ENCODE peak calls at places on chromosomes 11 and 22, in nine cellular contexts. One of them, this sample, is unnamed.
A peak's percentile ranks its signal among the peaks of the same experiment; 100 is the strongest.

GRCh38 chr11:112751312-112751711 is 209.9 kb upstream of the NCAM1 start:
- DNase-seq in GM12891: no peak
- DNase-seq in germinal center: no peak
- DNase-seq in iris pigment epithelial cell: no peak
- DNase-seq in cardiac fibroblast: no peak
- DNase-seq in sciatic nerve: no peak
- DNase-seq in RWPE1: no peak
- DNase-seq in effector memory CD4-positive, alpha-beta T cell: no peak
- DNase-seq in NCI-H510A treated with DMSO at 0.1 percent for 48 hours: no peak
- DNase-seq in this sample: no peak

GRCh38 chr11:123405123-123405592 is 24.9 kb upstream of the GRAMD1B start:
- DNase-seq in GM12891: no peak
- DNase-seq in germinal center: no peak
- DNase-seq in iris pigment epithelial cell: no peak
- DNase-seq in cardiac fibroblast: no peak
- DNase-seq in sciatic nerve: no peak
- DNase-seq in RWPE1: no peak
- DNase-seq in effector memory CD4-positive, alpha-beta T cell: no peak
- DNase-seq in NCI-H510A treated with DMSO at 0.1 percent for 48 hours: no peak
- DNase-seq in this sample: no peak

GRCh38 chr11:72534859-72535547 is 100.7 kb upstream of the CLPB start:
- DNase-seq in GM12891: no peak
- DNase-seq in germinal center: no peak
- DNase-seq in iris pigment epithelial cell: no peak
- DNase-seq in cardiac fibroblast: no peak
- DNase-seq in sciatic nerve: no peak
- DNase-seq in RWPE1: no peak
- DNase-seq in effector memory CD4-positive, alpha-beta T cell: no peak
- DNase-seq in NCI-H510A treated with DMSO at 0.1 percent for 48 hours: peak; percentile 6
- DNase-seq in this sample: no peak

GRCh38 chr22:47294571-47294970 is 532.1 kb downstream of the TBC1D22A start:
- DNase-seq in GM12891: no peak
- DNase-seq in germinal center: no peak
- DNase-seq in iris pigment epithelial cell: no peak
- DNase-seq in cardiac fibroblast: no peak
- DNase-seq in sciatic nerve: no peak
- DNase-seq in RWPE1: no peak
- DNase-seq in effector memory CD4-positive, alpha-beta T cell: no peak
- DNase-seq in NCI-H510A treated with DMSO at 0.1 percent for 48 hours: no peak
- DNase-seq in this sample: no peak

GRCh38 chr11:65150513-65151271 is 16.4 kb upstream of the SYVN1 start:
- DNase-seq in GM12891: no peak
- DNase-seq in germinal center: no peak
- DNase-seq in iris pigment epithelial cell: peak; percentile 66
- DNase-seq in cardiac fibroblast: peak; percentile 88
- DNase-seq in sciatic nerve: peak; percentile 84
- DNase-seq in RWPE1: peak; percentile 72
- DNase-seq in effector memory CD4-positive, alpha-beta T cell: no peak
- DNase-seq in NCI-H510A treated with DMSO at 0.1 percent for 48 hours: peak; percentile 76
- DNase-seq in this sample: peak; percentile 23

GRCh38 chr11:129853508-129854228 is 38.0 kb downstream of the TMEM45B start:
- DNase-seq in GM12891: no peak
- DNase-seq in germinal center: no peak
- DNase-seq in iris pigment epithelial cell: peak; percentile 50
- DNase-seq in cardiac fibroblast: peak; percentile 56
- DNase-seq in sciatic nerve: no peak
- DNase-seq in RWPE1: peak; percentile 74
- DNase-seq in effector memory CD4-positive, alpha-beta T cell: peak; percentile 68
- DNase-seq in NCI-H510A treated with DMSO at 0.1 percent for 48 hours: peak; percentile 87
- DNase-seq in this sample: no peak

GRCh38 chr11:1112351-1113191 is 37.9 kb downstream of the MUC2 start:
- DNase-seq in GM12891: no peak
- DNase-seq in germinal center: no peak
- DNase-seq in iris pigment epithelial cell: no peak
- DNase-seq in cardiac fibroblast: no peak
- DNase-seq in sciatic nerve: no peak
- DNase-seq in RWPE1: no peak
- DNase-seq in effector memory CD4-positive, alpha-beta T cell: no peak
- DNase-seq in NCI-H510A treated with DMSO at 0.1 percent for 48 hours: no peak
- DNase-seq in this sample: no peak

GRCh38 chr11:64887757-64888405 is 9.5 kb upstream of the EHD1 start:
- DNase-seq in GM12891: peak; percentile 94
- DNase-seq in germinal center: peak; percentile 90
- DNase-seq in iris pigment epithelial cell: no peak
- DNase-seq in cardiac fibroblast: peak; percentile 66
- DNase-seq in sciatic nerve: peak; percentile 89
- DNase-seq in RWPE1: peak; percentile 72
- DNase-seq in effector memory CD4-positive, alpha-beta T cell: peak; percentile 69
- DNase-seq in NCI-H510A treated with DMSO at 0.1 percent for 48 hours: peak; percentile 11
- DNase-seq in this sample: peak; percentile 91

GRCh38 chr22:37561209-37562048 is 1.1 kb downstream of the CDC42EP1 start:
- DNase-seq in GM12891: peak; percentile 89
- DNase-seq in germinal center: peak; percentile 82
- DNase-seq in iris pigment epithelial cell: peak; percentile 86
- DNase-seq in cardiac fibroblast: peak; percentile 93
- DNase-seq in sciatic nerve: peak; percentile 98
- DNase-seq in RWPE1: peak; percentile 77
- DNase-seq in effector memory CD4-positive, alpha-beta T cell: peak; percentile 44
- DNase-seq in NCI-H510A treated with DMSO at 0.1 percent for 48 hours: no peak
- DNase-seq in this sample: peak; percentile 91

GRCh38 chr11:3830088-3830487 is 10.7 kb downstream of the RHOG start:
- DNase-seq in GM12891: no peak
- DNase-seq in germinal center: no peak
- DNase-seq in iris pigment epithelial cell: no peak
- DNase-seq in cardiac fibroblast: no peak
- DNase-seq in sciatic nerve: no peak
- DNase-seq in RWPE1: no peak
- DNase-seq in effector memory CD4-positive, alpha-beta T cell: no peak
- DNase-seq in NCI-H510A treated with DMSO at 0.1 percent for 48 hours: no peak
- DNase-seq in this sample: no peak

GRCh38 chr22:17057959-17058814 is 26.6 kb upstream of the IL17RA start:
- DNase-seq in GM12891: peak; percentile 42
- DNase-seq in germinal center: peak; percentile 66
- DNase-seq in iris pigment epithelial cell: peak; percentile 71
- DNase-seq in cardiac fibroblast: peak; percentile 79
- DNase-seq in sciatic nerve: peak; percentile 81
- DNase-seq in RWPE1: peak; percentile 59
- DNase-seq in effector memory CD4-positive, alpha-beta T cell: peak; percentile 15
- DNase-seq in NCI-H510A treated with DMSO at 0.1 percent for 48 hours: peak; percentile 66
- DNase-seq in this sample: peak; percentile 75

GRCh38 chr11:117638913-117639543 is 158.0 kb downstream of the DSCAML1 start:
- DNase-seq in GM12891: no peak
- DNase-seq in germinal center: no peak
- DNase-seq in iris pigment epithelial cell: no peak
- DNase-seq in cardiac fibroblast: no peak
- DNase-seq in sciatic nerve: no peak
- DNase-seq in RWPE1: no peak
- DNase-seq in effector memory CD4-positive, alpha-beta T cell: no peak
- DNase-seq in NCI-H510A treated with DMSO at 0.1 percent for 48 hours: peak; percentile 29
- DNase-seq in this sample: no peak

This sample was measured in GM20000.